ENCODE peak calls at places on chromosome 15, in seven cellular contexts. A is right lobe of liver, H is body of pancreas, Q is heart left ventricle, X is GM12878, E is ovary, I is testis. V is an unnamed sample.
A peak's percentile ranks its signal among the peaks of the same experiment; 100 is the strongest.

GRCh38 chr15:77064539-77065308 is 6.2 kb downstream of the TSPAN3 start:
- DNase-seq in Q (no peak), X (no peak), I (no peak), A (no peak), H (no peak), E (no peak), V (no peak)

GRCh38 chr15:89197503-89197971 is 23.8 kb downstream of the RLBP1 start:
- DNase-seq in E (no peak), I (peak; percentile 55), A (no peak), X (no peak), Q (no peak), H (peak; percentile 70), V (no peak)

GRCh38 chr15:37574985-37575384 is 359.5 kb upstream of the TMCO5A start:
- DNase-seq in Q (no peak), A (no peak), I (no peak), E (no peak), H (no peak), X (no peak), V (no peak)

GRCh38 chr15:100114526-100114925 is 227.2 kb downstream of the ADAMTS17 start:
- DNase-seq in I (no peak), E (peak; percentile 66), A (no peak), Q (peak; percentile 75), X (no peak), H (peak; percentile 31), V (peak; percentile 33)

GRCh38 chr15:63948971-63949370 is 97.3 kb downstream of the DAPK2 start:
- DNase-seq in X (no peak), A (no peak), Q (no peak), H (no peak), E (no peak), I (no peak), V (no peak)

GRCh38 chr15:37107754-37108724 is 7.7 kb upstream of the MEIS2 start:
- DNase-seq in X (no peak), I (no peak), Q (no peak), E (no peak), H (no peak), A (no peak), V (no peak)

GRCh38 chr15:31437686-31438085 is 111.1 kb downstream of the KLF13 start:
- DNase-seq in H (no peak), I (no peak), Q (no peak), E (no peak), A (no peak), X (no peak), V (no peak)

GRCh38 chr15:38460543-38460942 is 6.6 kb downstream of the FAM98B start:
- DNase-seq in X (no peak), E (no peak), Q (no peak), I (no peak), A (no peak), H (no peak), V (no peak)

GRCh38 chr15:49696441-49696840 is 75.6 kb downstream of the DTWD1 start:
- DNase-seq in A (no peak), H (no peak), X (no peak), Q (no peak), E (no peak), I (no peak), V (no peak)

GRCh38 chr15:74958320-74958907 is 1.8 kb upstream of the RPP25 start:
- DNase-seq in A (peak; percentile 63), I (peak; percentile 54), H (peak; percentile 75), E (no peak), X (no peak), Q (peak; percentile 73), V (peak; percentile 80)

GRCh38 chr15:87620393-87620792 is 636.1 kb downstream of the NTRK3 start:
- DNase-seq in H (no peak), X (no peak), Q (no peak), A (no peak), E (no peak), I (no peak), V (no peak)

GRCh38 chr15:48695088-48695834 is 49.8 kb upstream of the FBN1 start:
- DNase-seq in H (no peak), I (no peak), Q (no peak), E (no peak), A (no peak), X (no peak), V (no peak)

GRCh38 chr15:29133321-29133720 is 136.3 kb downstream of the NSMCE3 start:
- DNase-seq in A (no peak), I (no peak), X (no peak), E (peak; percentile 15), H (no peak), Q (no peak), V (peak; percentile 67)

GRCh38 chr15:74540135-74540760 is 772 bp upstream of the ARID3B start:
- DNase-seq in X (no peak), Q (no peak), I (no peak), A (no peak), H (no peak), E (no peak), V (no peak)

GRCh38 chr15:43127752-43128151 is 5.6 kb upstream of the TMEM62 start:
- DNase-seq in A (no peak), E (no peak), I (no peak), X (no peak), H (no peak), Q (no peak), V (no peak)

GRCh38 chr15:76932090-76932966 is 779 bp downstream of the RCN2 start:
- DNase-seq in H (no peak), E (no peak), I (no peak), A (no peak), X (no peak), Q (no peak), V (no peak)

GRCh38 chr15:34501131-34501530 is 63.5 kb upstream of the GOLGA8A start:
- DNase-seq in X (no peak), I (no peak), E (no peak), H (no peak), Q (no peak), A (no peak), V (no peak)

GRCh38 chr15:34494084-34494399 is 56.4 kb upstream of the GOLGA8A start:
- DNase-seq in Q (no peak), X (no peak), A (no peak), E (no peak), H (no peak), I (no peak), V (no peak)

GRCh38 chr15:34493001-34493400 is 55.4 kb upstream of the GOLGA8A start:
- DNase-seq in X (no peak), I (no peak), E (no peak), H (no peak), A (no peak), Q (no peak), V (no peak)

GRCh38 chr15:34496616-34497015 is 59.0 kb upstream of the GOLGA8A start:
- DNase-seq in I (no peak), H (no peak), A (no peak), E (no peak), X (no peak), Q (no peak), V (no peak)
- H3K4me3 ChIP-seq in I (no peak overlapping the region), H (no peak overlapping the region), A (no peak overlapping the region), E (no peak overlapping the region), X (no peak overlapping the region), Q (no peak overlapping the region), V (no peak overlapping the region)

DNA sequence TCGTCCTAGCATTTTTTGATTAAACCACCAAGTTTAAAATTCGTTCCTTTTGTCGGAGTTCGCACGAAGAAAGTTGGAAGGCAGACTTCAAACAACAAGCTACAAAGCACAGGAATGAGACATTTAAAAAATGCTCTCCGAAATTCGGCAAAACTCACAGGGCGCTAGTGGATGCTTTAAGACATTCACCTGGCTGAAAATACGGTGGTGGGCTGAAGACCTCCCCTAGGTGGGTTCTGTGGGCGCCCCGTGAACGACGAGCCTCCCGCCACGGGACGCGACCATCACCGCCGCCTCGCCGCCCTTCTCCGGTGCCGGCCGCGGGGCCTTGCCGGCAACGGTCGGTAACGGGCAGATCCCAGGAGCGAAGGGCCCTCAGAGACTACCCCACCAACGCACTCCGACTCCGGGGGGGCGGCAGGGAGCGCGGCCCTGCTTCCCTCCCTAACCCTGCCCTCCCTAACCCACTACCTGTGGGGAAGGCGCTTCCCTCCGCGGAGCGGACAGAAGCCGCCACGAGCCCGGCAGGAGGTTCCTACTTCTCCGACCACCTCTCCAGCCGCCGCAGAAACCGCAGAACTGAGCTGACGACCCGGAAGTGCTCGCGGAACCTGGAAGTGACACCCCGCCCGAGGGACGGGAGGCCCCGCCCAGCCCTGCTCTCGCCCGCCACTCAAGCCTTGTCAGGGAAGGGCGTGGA is at the start of gene GTF2A2:
- DNase-seq in Q (peak; percentile 96), X (peak; percentile 71), H (peak; percentile 93), I (peak; percentile 98), E (peak; percentile 95), A (peak; percentile 96), V (peak; percentile 99)
- TF ChIP-seq POLR2A in Q (no peak), X (peak; percentile 91), H (peak; percentile 79), I (peak; percentile 27), E (peak; percentile 54), A (peak; percentile 87), V (no peak)

GRCh38 chr15:70535955-70536338 is 227.4 kb downstream of the UACA start:
- DNase-seq in X (no peak), E (no peak), A (no peak), I (no peak), H (no peak), Q (no peak), V (no peak)

GRCh38 chr15:70532536-70533186 is 230.7 kb downstream of the UACA start:
- DNase-seq in E (no peak), H (no peak), A (no peak), Q (no peak), X (no peak), I (no peak), V (no peak)

GRCh38 chr15:70535071-70535954 is 228.0 kb downstream of the UACA start:
- DNase-seq in A (no peak), H (no peak), I (no peak), Q (no peak), X (no peak), E (no peak), V (peak; percentile 84)

GRCh38 chr15:70530906-70531305 is 232.5 kb downstream of the UACA start:
- DNase-seq in H (no peak), A (no peak), I (no peak), X (no peak), E (no peak), Q (no peak), V (no peak)

DNA sequence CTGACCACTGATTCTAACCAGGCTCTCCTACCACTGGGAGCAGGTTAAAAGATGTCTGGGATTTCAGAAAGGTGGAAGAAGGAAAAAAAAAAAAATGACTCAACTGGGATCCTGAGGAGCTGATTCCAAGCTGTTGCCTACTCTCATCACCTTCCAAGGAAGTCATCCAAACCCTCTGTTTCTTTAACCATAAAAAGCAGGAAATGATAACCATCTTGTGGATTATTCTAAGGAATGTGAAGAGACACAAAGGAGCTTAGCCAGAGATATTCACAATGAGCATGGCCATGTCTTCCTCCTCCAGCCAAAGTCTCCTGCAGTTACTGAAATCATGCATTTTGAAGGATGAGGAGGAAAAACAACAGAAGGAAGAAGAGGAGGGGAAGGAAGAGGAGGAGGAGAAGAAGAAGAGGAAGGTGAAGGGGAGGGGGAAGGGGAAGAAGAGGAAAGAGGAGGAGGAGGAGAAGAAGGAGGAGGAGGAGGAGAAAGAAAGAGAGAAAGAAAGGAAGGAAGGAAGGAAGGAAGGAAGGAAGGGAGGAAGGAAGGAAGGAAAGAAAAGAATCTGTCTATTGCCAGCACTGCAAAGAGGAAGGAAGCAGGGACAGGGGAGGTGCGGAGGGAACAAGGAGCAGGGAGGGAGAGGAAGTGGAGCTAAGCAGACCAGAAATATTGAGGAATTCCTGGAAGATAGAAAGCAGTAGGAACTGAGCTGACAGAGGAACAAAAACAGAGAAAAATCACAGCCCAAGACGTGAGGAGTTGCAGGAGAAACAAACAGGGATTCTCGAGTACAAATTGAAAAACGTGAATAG is 229.2 kb downstream of the UACA start:
- DNase-seq in E (no peak), I (no peak), A (no peak), Q (no peak), X (no peak), H (no peak), V (no peak)
- H3K4me3 ChIP-seq in E (no peak overlapping the region), I (no peak overlapping the region), A (no peak overlapping the region), Q (peak overlapping the region; percentile 31), X (no peak overlapping the region), H (no peak overlapping the region), V (peak overlapping the region; percentile 13)

GRCh38 chr15:24956131-24956838 is 1.5 kb downstream of the SNRPN start:
- DNase-seq in X (peak; percentile 57), I (peak; percentile 90), H (peak; percentile 70), Q (peak; percentile 78), A (peak; percentile 63), E (peak; percentile 79), V (peak; percentile 91)
- TF ChIP-seq POLR2A in X (peak; percentile 78), I (no peak), H (peak; percentile 81), Q (no peak), A (peak; percentile 37), E (no peak), V (no peak)